ENCODE peak calls at places on chromosomes 13 and 19, in five cellular contexts. Z is psoas muscle, U is ascending aorta, F is HL-60, K is body of pancreas. X is an unnamed sample.

GRCh38 chr19:53002479-53002878 is 11.2 kb upstream of the ERVV-1 start:
- DNase-seq in Z (no peak), U (no peak), F (no peak), K (no peak), X (no peak)

GRCh38 chr13:30787747-30788535 is 52.6 kb downstream of the ALOX5AP start:
- DNase-seq in Z (no peak), U (no peak), F (no peak), K (no peak), X (no peak)

GRCh38 chr19:18839465-18840287 is 7.9 kb downstream of the UPF1 start:
- DNase-seq in Z (no peak), U (no peak), F (no peak), K (peak), X (no peak)

GRCh38 chr19:14528419-14529253 is 758 bp upstream of the TECR start:
- DNase-seq in Z (no peak), U (no peak), F (peak), K (peak), X (no peak)

GRCh38 chr19:15926484-15926883 is 7.8 kb downstream of the CYP4F11 start:
- DNase-seq in Z (no peak), U (no peak), F (no peak), K (no peak), X (no peak)

GRCh38 chr19:51472607-51473006 is 5.7 kb upstream of the CEACAM18 start:
- DNase-seq in Z (no peak), U (no peak), F (no peak), K (no peak), X (no peak)

GRCh38 chr19:49019242-49019932 is 2.5 kb upstream of the LHB start:
- DNase-seq in Z (peak), U (peak), F (no peak), K (peak), X (peak)

GRCh38 chr19:33502991-33503790 is 18.4 kb downstream of the PEPD start:
- DNase-seq in Z (no peak), U (no peak), F (no peak), K (no peak), X (no peak)

GRCh38 chr19:1932395-1932794 is 8.6 kb upstream of the CSNK1G2 start:
- DNase-seq in Z (no peak), U (no peak), F (no peak), K (no peak), X (no peak)

GRCh38 chr19:39407394-39407643 is 672 bp downstream of the ZFP36 start:
- DNase-seq in Z (no peak), U (peak), F (no peak), K (no peak), X (no peak)

GRCh38 chr19:4590559-4590958 is 31.1 kb upstream of the SEMA6B start:
- DNase-seq in Z (no peak), U (no peak), F (no peak), K (no peak), X (no peak)

GRCh38 chr13:75803982-75804381 is 167.9 kb downstream of the LMO7 start:
- DNase-seq in Z (no peak), U (no peak), F (no peak), K (no peak), X (no peak)

GRCh38 chr19:3655402-3656072 is 28.9 kb upstream of the CACTIN start:
- DNase-seq in Z (no peak), U (no peak), F (no peak), K (no peak), X (peak)

GRCh38 chr13:28027607-28028364 is 39.3 kb upstream of the URAD start:
- DNase-seq in Z (no peak), U (no peak), F (no peak), K (no peak), X (no peak)

GRCh38 chr13:94674609-94675348 is 37.6 kb downstream of the SOX21 start:
- DNase-seq in Z (no peak), U (no peak), F (peak), K (peak), X (peak)

GRCh38 chr13:48156466-48156865 is 61.6 kb upstream of the MED4 start:
- DNase-seq in Z (no peak), U (no peak), F (no peak), K (no peak), X (no peak)

GRCh38 chr19:19042732-19043274 is 9.4 kb downstream of the ARMC6 start:
- DNase-seq in Z (no peak), U (no peak), F (no peak), K (no peak), X (no peak)

GRCh38 chr13:25990801-25991200 is 61.0 kb downstream of the SHISA2 start:
- DNase-seq in Z (no peak), U (no peak), F (no peak), K (no peak), X (no peak)

GRCh38 chr19:46718157-46718933 is 1.4 kb upstream of the PRKD2 start:
- DNase-seq in Z (no peak), U (no peak), F (peak), K (peak), X (peak)

GRCh38 chr19:20233105-20233504 is 66.1 kb downstream of the ZNF486 start:
- DNase-seq in Z (no peak), U (no peak), F (no peak), K (peak), X (no peak)

GRCh38 chr13:99004931-99005330 is 27.1 kb upstream of the DOCK9 start:
- DNase-seq in Z (no peak), U (no peak), F (no peak), K (no peak), X (no peak)

GRCh38 chr19:39193785-39194184 is 3.0 kb upstream of the NCCRP1 start:
- DNase-seq in Z (no peak), U (no peak), F (no peak), K (peak), X (no peak)

GRCh38 chr19:16628984-16629691 is 1.1 kb upstream of the MED26 start:
- DNase-seq in Z (peak), U (no peak), F (peak), K (peak), X (no peak)

GRCh38 chr13:105957769-105958438 is 577.6 kb downstream of the EFNB2 start:
- DNase-seq in Z (no peak), U (no peak), F (no peak), K (no peak), X (no peak)

GRCh38 chr13:77981191-77981925 is 62.7 kb upstream of the EDNRB start:
- DNase-seq in Z (no peak), U (no peak), F (no peak), K (no peak), X (no peak)

GRCh38 chr13:100673831-100674362 is 698 bp downstream of the TMTC4 start:
- DNase-seq in Z (peak), U (no peak), F (peak), K (peak), X (peak)

GRCh38 chr19:10309423-10309822 is at the start of gene ZGLP1:
- DNase-seq in Z (no peak), U (no peak), F (no peak), K (no peak), X (no peak)

GRCh38 chr19:10305139-10305806 is 4.3 kb downstream of the ZGLP1 start:
- DNase-seq in Z (no peak), U (no peak), F (peak), K (no peak), X (peak)

DNA sequence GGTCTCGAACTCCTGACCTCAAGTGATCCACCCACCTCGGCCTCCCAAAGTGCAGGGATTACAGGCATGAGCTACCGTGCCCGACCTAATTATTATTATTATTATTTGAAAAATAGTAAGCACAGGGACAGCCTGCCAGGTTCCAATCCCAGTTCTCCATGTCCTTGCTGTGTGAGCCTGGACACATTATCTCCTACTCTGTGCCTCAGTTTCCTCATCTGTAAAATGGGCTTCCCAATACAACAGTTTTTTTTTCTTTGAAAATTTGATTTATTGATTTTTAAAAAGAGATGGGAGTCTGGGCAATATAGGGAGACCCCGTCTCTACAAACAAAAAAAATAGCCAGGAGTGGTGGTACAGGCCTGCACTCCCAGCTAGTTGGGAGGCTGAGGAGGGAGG is 3.3 kb downstream of the ZGLP1 start:
- DNase-seq in Z (no peak), U (no peak), F (no peak), K (no peak), X (no peak)
- TF ChIP-seq CTCF in Z (no peak), U (no peak), F (no peak), K (no peak), X (no peak)

GRCh38 chr13:51478418-51479198 is 25.8 kb upstream of the INTS6 start:
- DNase-seq in Z (no peak), U (no peak), F (no peak), K (peak), X (no peak)

GRCh38 chr13:51479199-51479523 is 26.3 kb upstream of the INTS6 start:
- DNase-seq in Z (no peak), U (no peak), F (no peak), K (no peak), X (no peak)

GRCh38 chr13:51477653-51478324 is 25.0 kb upstream of the INTS6 start:
- DNase-seq in Z (no peak), U (no peak), F (no peak), K (no peak), X (no peak)

GRCh38 chr13:51477149-51477548 is 24.3 kb upstream of the INTS6 start:
- DNase-seq in Z (no peak), U (no peak), F (no peak), K (no peak), X (no peak)

GRCh38 chr13:51475727-51476521 is 23.1 kb upstream of the INTS6 start:
- DNase-seq in Z (no peak), U (no peak), F (no peak), K (peak), X (no peak)
- H3K27ac ChIP-seq in Z (no peak), U (no peak), F (no peak), K (no peak), X (no peak)

DNA sequence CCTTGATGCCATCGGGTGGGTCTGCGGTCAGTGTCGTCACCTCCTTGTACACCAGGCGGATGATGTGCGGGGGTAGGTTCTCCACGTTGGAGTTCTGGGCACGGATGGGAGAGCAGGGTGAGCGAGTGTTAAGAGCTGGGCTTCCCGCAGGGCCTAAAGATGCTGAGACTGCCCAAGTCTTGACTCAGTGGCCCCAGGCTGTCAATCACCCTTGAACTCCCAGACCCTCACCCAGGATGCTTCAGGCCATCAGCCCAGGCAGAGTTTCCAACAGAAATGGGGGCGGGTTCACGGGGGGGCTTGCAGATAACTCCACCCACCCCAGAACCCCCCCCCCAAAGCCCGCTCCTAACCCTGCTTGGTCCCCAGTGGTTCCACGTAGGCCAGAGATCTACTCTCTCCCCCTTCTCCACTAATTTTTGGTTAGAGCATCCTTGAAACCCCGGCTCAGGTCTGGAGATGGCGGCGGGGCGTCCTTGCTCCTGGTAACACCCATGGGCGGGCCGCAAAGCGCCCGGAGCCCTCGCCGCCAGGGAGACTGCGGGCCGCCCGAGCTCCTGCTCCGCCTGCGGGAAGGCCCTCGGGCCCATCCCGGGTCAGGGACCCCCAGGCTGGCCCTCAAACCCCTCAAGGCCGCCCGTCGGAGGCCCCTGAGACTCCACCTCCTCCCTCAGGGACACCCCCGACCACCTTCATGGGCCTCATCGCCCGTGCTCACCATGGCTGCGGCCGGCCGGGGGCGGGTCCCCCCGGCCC is 541 bp downstream of the UBE2S start:
- DNase-seq in Z (peak), U (peak), F (no peak), K (peak), X (no peak)
- H3K4me3 ChIP-seq in Z (peak), U (peak), F (peak), K (peak), X (peak)

GRCh38 chr13:31982540-31982939 is 49.0 kb upstream of the FRY start:
- DNase-seq in Z (peak), U (peak), F (peak), K (peak), X (no peak)

GRCh38 chr13:31982124-31982523 is 49.5 kb upstream of the FRY start:
- DNase-seq in Z (no peak), U (no peak), F (no peak), K (no peak), X (no peak)

GRCh38 chr13:31987071-31987470 is 44.5 kb upstream of the FRY start:
- DNase-seq in Z (no peak), U (no peak), F (no peak), K (no peak), X (no peak)

GRCh38 chr13:31987535-31988170 is 43.9 kb upstream of the FRY start:
- DNase-seq in Z (no peak), U (no peak), F (peak), K (no peak), X (no peak)
- TF ChIP-seq CTCF in Z (no peak), U (no peak), F (no peak), K (no peak), X (no peak)

X was measured in WERI-Rb-1.